ENCODE peak calls at places on chromosomes 12 and 14, in seven cellular contexts. Q is tibial nerve, E is SK-N-SH, S is H1, H is HepG2, I is stomach, F is esophagus muscularis mucosa. C is an unnamed sample.

GRCh38 chr14:70907996-70908917 is 998 bp downstream of the PCNX1 start:
- DNase-seq in Q (peak), E (peak), S (peak), H (peak), I (peak), F (peak), C (peak)

GRCh38 chr14:28785096-28785952 is 18.7 kb downstream of the FOXG1 start:
- DNase-seq in Q (no peak), E (no peak), S (peak), H (no peak), I (no peak), F (no peak), C (no peak)

GRCh38 chr12:90510948-90511347 is 444.0 kb downstream of the CCER1 start:
- DNase-seq in Q (no peak), E (no peak), S (no peak), H (no peak), I (no peak), F (no peak), C (no peak)

GRCh38 chr14:93012516-93013367 is 89.8 kb downstream of the CHGA start:
- DNase-seq in Q (no peak), E (no peak), S (no peak), H (no peak), I (no peak), F (no peak), C (no peak)

GRCh38 chr14:71586131-71586893 is 345.9 kb upstream of the RGS6 start:
- DNase-seq in Q (peak), E (peak), S (no peak), H (no peak), I (no peak), F (no peak), C (no peak)

GRCh38 chr14:77316872-77317271 is 3.8 kb downstream of the POMT2 start:
- DNase-seq in Q (no peak), E (no peak), S (no peak), H (no peak), I (no peak), F (no peak), C (peak)

GRCh38 chr14:59116984-59117415 is 71.5 kb upstream of the DAAM1 start:
- DNase-seq in Q (no peak), E (no peak), S (no peak), H (no peak), I (no peak), F (no peak), C (no peak)

GRCh38 chr14:53591816-53592215 is 364.8 kb downstream of the BMP4 start:
- DNase-seq in Q (no peak), E (no peak), S (no peak), H (no peak), I (no peak), F (no peak), C (no peak)

GRCh38 chr12:59736786-59737185 is 141.0 kb downstream of the SLC16A7 start:
- DNase-seq in Q (no peak), E (no peak), S (no peak), H (no peak), I (no peak), F (no peak), C (no peak)

GRCh38 chr12:47905313-47905730 is 528 bp upstream of the VDR start:
- DNase-seq in Q (no peak), E (peak), S (no peak), H (no peak), I (peak), F (no peak), C (peak)

GRCh38 chr12:122959566-122960192 is 6.6 kb downstream of the ABCB9 start:
- DNase-seq in Q (no peak), E (no peak), S (no peak), H (no peak), I (no peak), F (no peak), C (no peak)

GRCh38 chr14:42370056-42370455 is 763.4 kb downstream of the LRFN5 start:
- DNase-seq in Q (no peak), E (no peak), S (no peak), H (no peak), I (no peak), F (no peak), C (no peak)

GRCh38 chr14:69392481-69392880 is 5.6 kb downstream of the ERH start:
- DNase-seq in Q (no peak), E (no peak), S (no peak), H (no peak), I (no peak), F (no peak), C (no peak)

GRCh38 chr12:9256758-9257405 is 48.7 kb upstream of the PZP start:
- DNase-seq in Q (no peak), E (no peak), S (no peak), H (no peak), I (no peak), F (no peak), C (no peak)

GRCh38 chr14:101022916-101023435 is 119.5 kb upstream of the RTL1 start:
- DNase-seq in Q (no peak), E (no peak), S (no peak), H (no peak), I (peak), F (peak), C (peak)

GRCh38 chr12:79255326-79255725 is 390.8 kb downstream of the SYT1 start:
- DNase-seq in Q (no peak), E (no peak), S (no peak), H (no peak), I (no peak), F (no peak), C (no peak)

GRCh38 chr12:125773033-125773432 is 707.8 kb downstream of the AACS start:
- DNase-seq in Q (peak), E (peak), S (peak), H (peak), I (no peak), F (no peak), C (peak)

GRCh38 chr12:102880783-102881182 is 36.3 kb downstream of the PAH start:
- DNase-seq in Q (no peak), E (no peak), S (no peak), H (no peak), I (no peak), F (no peak), C (no peak)

GRCh38 chr14:96851694-96852381 is 54.7 kb downstream of the VRK1 start:
- DNase-seq in Q (no peak), E (no peak), S (no peak), H (no peak), I (no peak), F (no peak), C (no peak)

GRCh38 chr14:32246751-32247150 is 43.7 kb upstream of the RNU6-8 start:
- DNase-seq in Q (no peak), E (no peak), S (no peak), H (no peak), I (no peak), F (no peak), C (no peak)

GRCh38 chr12:98532687-98533304 is 17.4 kb downstream of the TMPO start:
- DNase-seq in Q (no peak), E (peak), S (no peak), H (peak), I (no peak), F (no peak), C (no peak)

GRCh38 chr12:6547987-6548386 is 7.9 kb downstream of the IFFO1 start:
- DNase-seq in Q (peak), E (no peak), S (no peak), H (no peak), I (no peak), F (no peak), C (peak)

GRCh38 chr12:58764100-58764953 is 156.0 kb downstream of the LRIG3 start:
- DNase-seq in Q (no peak), E (no peak), S (no peak), H (peak), I (no peak), F (no peak), C (no peak)

GRCh38 chr12:24109381-24110039 is 160.0 kb upstream of the SOX5 start:
- DNase-seq in Q (no peak), E (peak), S (no peak), H (peak), I (no peak), F (no peak), C (no peak)

GRCh38 chr12:95085612-95086011 is 12.2 kb upstream of the NR2C1 start:
- DNase-seq in Q (no peak), E (no peak), S (no peak), H (peak), I (no peak), F (no peak), C (no peak)

GRCh38 chr12:59649203-59649602 is 53.4 kb downstream of the SLC16A7 start:
- DNase-seq in Q (no peak), E (no peak), S (no peak), H (peak), I (no peak), F (no peak), C (no peak)

GRCh38 chr12:78866518-78866917 is 1.9 kb downstream of the SYT1 start:
- DNase-seq in Q (no peak), E (no peak), S (no peak), H (no peak), I (no peak), F (no peak), C (no peak)

GRCh38 chr12:47983541-47984115 is 20.2 kb downstream of the TMEM106C start:
- DNase-seq in Q (no peak), E (no peak), S (no peak), H (no peak), I (no peak), F (no peak), C (peak)

GRCh38 chr14:51805541-51805940 is 54.9 kb upstream of the GNG2 start:
- DNase-seq in Q (no peak), E (peak), S (no peak), H (no peak), I (no peak), F (no peak), C (no peak)

DNA sequence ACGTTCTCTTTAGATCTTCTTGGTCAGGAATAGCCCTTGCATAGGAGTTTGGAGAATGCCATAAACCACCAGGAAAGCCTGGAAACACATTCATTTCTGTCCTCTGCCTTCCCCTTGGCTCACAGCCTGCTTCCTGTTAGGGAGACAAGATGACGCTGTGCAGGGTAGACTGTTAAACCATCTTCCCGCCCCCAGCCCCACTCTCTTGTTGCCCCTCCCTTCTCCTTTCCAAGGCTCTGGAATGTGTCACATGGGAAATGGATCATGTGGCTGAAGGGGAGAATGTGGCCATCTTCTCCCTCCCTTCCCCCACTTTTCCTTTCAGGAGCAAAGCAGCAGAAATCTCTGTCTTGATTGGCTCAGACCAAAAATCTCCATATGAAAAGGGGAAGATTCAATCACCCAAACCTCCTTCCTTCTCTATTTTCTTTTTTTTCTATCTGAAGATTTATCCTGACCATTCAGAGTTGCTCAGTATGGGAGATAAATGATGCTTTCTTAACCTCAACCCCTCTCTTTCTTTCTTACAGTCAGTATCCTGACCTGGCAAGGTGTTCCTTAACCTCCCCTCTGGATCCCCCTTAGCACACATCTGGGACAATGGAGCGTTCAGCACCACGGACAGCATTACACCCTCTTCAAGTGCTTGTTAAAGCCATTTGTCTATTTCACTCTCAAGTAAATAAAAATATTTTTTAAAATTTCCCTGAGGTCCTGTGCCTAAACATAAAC is 11.4 kb downstream of the GPR19 start:
- DNase-seq in Q (peak), E (peak), S (peak), H (peak), I (no peak), F (no peak), C (no peak)
- TF ChIP-seq EP300 in Q (no peak), E (peak), S (no peak), H (no peak), I (no peak), F (no peak), C (no peak)

DNA sequence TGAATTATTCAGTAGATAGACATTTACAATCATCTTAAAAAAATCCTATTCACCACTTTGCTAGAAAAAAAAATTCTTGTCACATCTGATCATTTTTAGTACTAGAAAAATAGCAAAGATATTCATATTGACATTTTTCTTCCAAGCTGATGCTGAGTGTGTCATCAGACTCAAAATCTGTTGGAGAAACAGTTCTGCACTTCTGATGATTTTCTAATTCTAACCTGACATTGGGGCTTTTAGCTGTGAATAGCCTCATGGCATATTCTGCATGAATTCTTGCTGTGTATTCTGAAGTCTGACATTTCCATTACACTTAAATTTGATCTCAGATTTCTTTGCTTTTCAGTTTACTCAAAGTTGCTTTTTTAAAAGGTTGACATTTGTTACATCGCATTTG is 150.1 kb downstream of the PIK3C2G start:
- DNase-seq in Q (no peak), E (no peak), S (no peak), H (no peak), I (no peak), F (no peak), C (no peak)
- TF ChIP-seq EP300 in Q (no peak), E (no peak), S (no peak), H (no peak), I (no peak), F (no peak), C (no peak)

GRCh38 chr12:109115758-109116610 is at the start of gene ACACB:
- DNase-seq in Q (peak), E (peak), S (no peak), H (peak), I (peak), F (no peak), C (peak)
- TF ChIP-seq EP300 in Q (peak), E (peak), S (no peak), H (no peak), I (peak), F (peak), C (peak)

DNA sequence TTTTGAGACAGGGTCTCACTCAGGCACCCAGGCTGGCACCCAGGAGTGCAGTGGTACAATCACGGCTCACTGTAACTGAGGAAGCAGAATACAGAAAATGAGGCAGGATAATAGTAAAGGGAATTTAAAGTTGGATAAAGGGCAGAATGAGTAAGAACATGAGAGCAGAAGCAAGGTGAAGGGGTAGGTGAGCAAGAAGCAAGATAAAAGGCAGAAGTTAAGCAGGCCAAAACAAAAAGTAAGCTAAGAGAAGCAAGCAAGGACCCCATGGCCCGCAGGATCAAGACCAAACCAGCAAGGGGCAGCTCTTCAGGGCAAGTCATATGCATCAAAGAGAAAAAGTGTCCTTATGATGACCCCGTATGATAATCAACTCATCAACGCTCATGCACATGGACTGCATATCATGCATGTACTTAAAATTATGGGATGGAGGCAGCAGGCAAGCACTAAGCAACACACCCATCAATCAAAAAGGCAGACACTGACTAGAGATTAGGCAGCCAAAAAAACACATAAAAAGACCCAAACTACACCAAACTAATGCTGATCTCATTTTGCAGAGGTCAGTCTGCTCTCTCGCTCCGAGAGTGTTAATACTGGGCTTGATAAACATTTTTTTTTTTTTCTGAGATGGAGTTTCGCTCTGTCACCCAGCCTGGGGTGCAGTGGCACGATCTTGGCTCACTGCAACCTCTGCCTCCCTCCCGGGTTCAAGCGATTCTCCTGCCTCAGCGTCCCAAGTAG is 11.6 kb downstream of the TIMELESS start:
- DNase-seq in Q (no peak), E (no peak), S (no peak), H (no peak), I (no peak), F (no peak), C (no peak)
- TF ChIP-seq EP300 in Q (no peak), E (no peak), S (no peak), H (no peak), I (no peak), F (no peak), C (no peak)

DNA sequence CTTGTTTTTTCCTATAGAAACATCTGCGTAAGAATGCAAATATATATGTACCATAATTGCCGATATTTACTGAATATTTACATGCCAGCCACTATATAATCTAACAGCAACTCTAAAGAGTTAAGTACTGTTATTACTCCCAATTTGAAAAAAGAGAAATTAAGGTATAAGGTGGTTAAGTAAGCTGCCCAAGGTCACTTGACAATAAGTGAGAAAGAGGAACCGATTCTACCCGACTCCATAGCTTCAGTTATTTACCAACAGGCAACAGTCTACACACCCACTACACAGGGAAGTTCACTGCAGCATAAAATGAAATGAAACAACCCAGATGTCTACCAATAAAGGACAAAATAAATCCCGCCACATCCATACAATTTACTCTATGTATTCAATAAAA is 1.1 kb downstream of the MIS18BP1 start:
- DNase-seq in Q (no peak), E (peak), S (no peak), H (peak), I (no peak), F (no peak), C (no peak)
- TF ChIP-seq EP300 in Q (peak), E (no peak), S (no peak), H (no peak), I (no peak), F (no peak), C (no peak)